ENCODE peak calls at places on chromosomes 2 and 18, in six cellular contexts. F, Z, O, L, C and H are unnamed samples.

GRCh38 chr2:64975232-64975791 is 13.9 kb upstream of the SLC1A4 start:
- DNase-seq in Z (no peak), O (no peak), F (no peak), L (no peak), C (no peak), H (no peak)

GRCh38 chr2:190328748-190329147 is 9.1 kb upstream of the HIBCH start:
- DNase-seq in Z (no peak), F (no peak), O (no peak), L (no peak), C (no peak), H (no peak)

GRCh38 chr2:70647873-70648481 is 94.4 kb upstream of the TGFA start:
- DNase-seq in F (no peak), O (peak), L (peak), Z (peak), C (no peak), H (no peak)

GRCh38 chr2:231683292-231683898 is 24.9 kb upstream of the PTMA start:
- DNase-seq in F (no peak), C (no peak), O (no peak), Z (no peak), L (no peak), H (no peak)

GRCh38 chr2:189569295-189569925 is 11.2 kb downstream of the SLC40A1 start:
- DNase-seq in Z (no peak), F (no peak), O (no peak), L (no peak), C (no peak), H (no peak)

GRCh38 chr2:20156826-20157605 is 67.9 kb downstream of the SDC1 start:
- DNase-seq in F (no peak), O (no peak), Z (no peak), L (peak), C (no peak), H (no peak)

GRCh38 chr18:27750014-27750413 is 426.9 kb downstream of the CDH2 start:
- DNase-seq in O (no peak), F (no peak), L (peak), C (no peak), Z (peak), H (peak)

GRCh38 chr18:36360256-36360909 is 62.9 kb downstream of the FHOD3 start:
- DNase-seq in Z (no peak), O (no peak), C (no peak), F (no peak), L (no peak), H (no peak)

GRCh38 chr2:172333626-172334330 is 93.6 kb upstream of the ITGA6 start:
- DNase-seq in Z (no peak), O (no peak), C (no peak), L (no peak), F (no peak), H (no peak)

GRCh38 chr2:199850250-199850717 is 708 bp downstream of the FTCDNL1 start:
- DNase-seq in Z (no peak), L (no peak), F (no peak), O (no peak), C (no peak), H (no peak)

GRCh38 chr18:23977709-23978483 is 36.7 kb upstream of the TTC39C start:
- DNase-seq in Z (no peak), L (no peak), C (no peak), F (no peak), O (no peak), H (no peak)

GRCh38 chr2:195486520-195486919 is 170.5 kb upstream of the SLC39A10 start:
- DNase-seq in F (no peak), C (no peak), Z (no peak), L (no peak), O (no peak), H (no peak)

GRCh38 chr2:24174851-24175277 is at the start of gene FAM228A:
- DNase-seq in C (no peak), L (no peak), O (no peak), Z (no peak), F (no peak), H (no peak)

GRCh38 chr2:101812226-101812625 is 114.7 kb downstream of the MAP4K4 start:
- DNase-seq in L (no peak), Z (no peak), C (no peak), O (no peak), F (no peak), H (no peak)

GRCh38 chr18:77250926-77251729 is 1.5 kb downstream of the GALR1 start:
- DNase-seq in F (peak), O (no peak), C (no peak), L (no peak), Z (no peak), H (no peak)

GRCh38 chr2:41966431-41966893 is 81.4 kb upstream of the PKDCC start:
- DNase-seq in L (peak), F (peak), Z (peak), O (no peak), C (peak), H (no peak)

GRCh38 chr2:105912081-105912480 is 167.4 kb downstream of the NCK2 start:
- DNase-seq in Z (no peak), L (no peak), C (no peak), F (no peak), O (no peak), H (no peak)

GRCh38 chr2:219205165-219205538 is 1.4 kb upstream of the ZFAND2B start:
- DNase-seq in Z (no peak), L (no peak), O (no peak), F (no peak), C (no peak), H (no peak)

GRCh38 chr2:8132371-8132831 is 549.5 kb upstream of the ID2 start:
- DNase-seq in O (no peak), F (peak), L (no peak), Z (peak), C (no peak), H (no peak)

GRCh38 chr2:60992985-60993392 is 24.5 kb upstream of the PEX13 start:
- DNase-seq in L (no peak), C (no peak), F (no peak), Z (no peak), O (no peak), H (no peak)

GRCh38 chr2:227932001-227932400 is 60.6 kb downstream of the DAW1 start:
- DNase-seq in C (no peak), Z (no peak), F (no peak), L (no peak), O (no peak), H (no peak)